ENCODE peak calls at places on chromosomes 11 and 22, in nine cellular contexts. N is ovary; J is CD4-positive, alpha-beta T cell; B is CD8-positive, alpha-beta T cell; E is A549; I is right lobe of liver; H is HCT116; Q is mucosa of descending colon; A is GM23248. R is an unnamed sample.

GRCh38 chr11:64885367-64886286 is 7.2 kb upstream of the EHD1 start:
- DNase-seq in J (no peak), A (peak; percentile 65), H (no peak), E (no peak), I (no peak), N (no peak), Q (no peak), B (peak; percentile 55), R (no peak)

GRCh38 chr11:75319035-75319877 is 32.2 kb downstream of the ARRB1 start:
- DNase-seq in E (no peak), A (peak; percentile 41), B (no peak), Q (peak; percentile 70), H (no peak), N (no peak), I (no peak), J (no peak), R (no peak)

GRCh38 chr11:35525501-35526175 is at the start of gene PAMR1:
- DNase-seq in H (no peak), B (no peak), A (peak; percentile 90), E (no peak), I (peak; percentile 44), N (no peak), Q (peak; percentile 39), J (no peak), R (no peak)

GRCh38 chr11:61303725-61304124 is 8.6 kb upstream of the VWCE start:
- DNase-seq in A (no peak), J (no peak), H (no peak), B (no peak), Q (no peak), E (no peak), N (no peak), I (no peak), R (no peak)

GRCh38 chr11:36394926-36395325 is 98.8 kb downstream of the PRR5L start:
- DNase-seq in N (no peak), B (no peak), J (no peak), Q (no peak), I (no peak), E (no peak), H (no peak), A (no peak), R (no peak)

GRCh38 chr11:131656179-131656838 is 285.9 kb downstream of the NTM start:
- DNase-seq in E (no peak), J (no peak), Q (no peak), B (no peak), A (no peak), H (no peak), N (no peak), I (no peak), R (no peak)

GRCh38 chr11:20093775-20094174 is 66.5 kb downstream of the DBX1 start:
- DNase-seq in J (no peak), H (no peak), N (no peak), B (no peak), Q (no peak), I (no peak), A (peak; percentile 29), E (no peak), R (no peak)

GRCh38 chr11:131614514-131615085 is 244.2 kb downstream of the NTM start:
- DNase-seq in E (no peak), H (no peak), N (no peak), I (no peak), Q (no peak), J (no peak), B (no peak), A (no peak), R (no peak)

GRCh38 chr11:20131744-20132666 is 28.3 kb downstream of the DBX1 start:
- DNase-seq in H (no peak), E (peak; percentile 74), A (peak; percentile 76), B (peak; percentile 19), I (peak; percentile 54), N (peak; percentile 77), J (peak; percentile 10), Q (peak; percentile 76), R (peak; percentile 32)

GRCh38 chr11:37597776-37598175 is 999.7 kb upstream of the RAG2 start:
- DNase-seq in E (no peak), B (no peak), J (no peak), I (no peak), Q (no peak), A (no peak), N (no peak), H (no peak), R (no peak)

GRCh38 chr11:29249713-29250112 is 767.1 kb downstream of the KCNA4 start:
- DNase-seq in A (no peak), B (no peak), J (no peak), N (no peak), E (no peak), I (no peak), H (no peak), Q (no peak), R (no peak)

GRCh38 chr11:121359587-121359986 is 67.0 kb downstream of the SC5D start:
- DNase-seq in A (no peak), B (no peak), I (no peak), E (no peak), N (no peak), Q (no peak), J (no peak), H (no peak), R (no peak)

GRCh38 chr22:39545310-39546063 is 12.9 kb upstream of the RPS19BP1 start:
- DNase-seq in J (peak; percentile 62), N (peak; percentile 66), Q (peak; percentile 68), H (no peak), E (no peak), I (no peak), B (peak; percentile 71), A (peak; percentile 46), R (peak; percentile 55)

GRCh38 chr11:95794086-95794485 is 3.8 kb downstream of the CEP57 start:
- DNase-seq in Q (no peak), A (peak; percentile 33), J (no peak), I (no peak), N (no peak), B (no peak), H (no peak), E (no peak), R (no peak)

GRCh38 chr22:48920776-48921241 is 906.9 kb downstream of the BRD1 start:
- DNase-seq in N (no peak), I (no peak), A (no peak), Q (no peak), H (no peak), E (no peak), J (no peak), B (no peak), R (no peak)

GRCh38 chr22:48921411-48921903 is 906.2 kb downstream of the BRD1 start:
- DNase-seq in H (no peak), J (no peak), E (no peak), N (no peak), Q (no peak), B (no peak), I (no peak), A (no peak), R (no peak)

GRCh38 chr22:48919187-48919590 is 908.5 kb downstream of the BRD1 start:
- DNase-seq in I (no peak), A (no peak), J (no peak), B (no peak), E (no peak), N (no peak), H (no peak), Q (no peak), R (no peak)

GRCh38 chr22:48919851-48920589 is 907.7 kb downstream of the BRD1 start:
- DNase-seq in A (no peak), N (no peak), I (no peak), Q (no peak), H (no peak), E (no peak), J (no peak), B (no peak), R (no peak)

GRCh38 chr22:48918585-48919186 is 909.0 kb downstream of the BRD1 start:
- DNase-seq in E (no peak), A (no peak), H (no peak), I (no peak), Q (no peak), J (no peak), N (no peak), B (no peak), R (no peak)
- H3K9me3 ChIP-seq in E (no peaks in the 10 kb centered on the region), A (no peaks in the 10 kb centered on the region), H (no peaks in the 10 kb centered on the region), I (no peaks in the 10 kb centered on the region), Q (no peaks in the 10 kb centered on the region), J (no peaks in the 10 kb centered on the region), N (no peaks in the 10 kb centered on the region), B (no peaks in the 10 kb centered on the region), R (peaks cover 3% of the 10 kb centered on the region)

GRCh38 chr11:134584706-134585445 is 172.8 kb upstream of the B3GAT1 start:
- DNase-seq in J (no peak), E (no peak), Q (peak; percentile 37), A (no peak), B (no peak), H (no peak), I (no peak), N (no peak), R (no peak)
- H3K9me3 ChIP-seq in J (no peaks in the 10 kb centered on the region), E (no peaks in the 10 kb centered on the region), Q (no peaks in the 10 kb centered on the region), A (no peaks in the 10 kb centered on the region), B (no peaks in the 10 kb centered on the region), H (no peaks in the 10 kb centered on the region), I (no peaks in the 10 kb centered on the region), N (no peaks in the 10 kb centered on the region), R (no peaks in the 10 kb centered on the region)

GRCh38 chr22:23232094-23232905 is 52.0 kb downstream of the BCR start:
- DNase-seq in J (no peak), H (no peak), N (peak; percentile 6), B (no peak), A (no peak), E (no peak), I (no peak), Q (no peak), R (no peak)
- H3K9me3 ChIP-seq in J (peaks cover 17% of the 10 kb centered on the region), H (no peaks in the 10 kb centered on the region), N (no peaks in the 10 kb centered on the region), B (peaks cover 10% of the 10 kb centered on the region), A (no peaks in the 10 kb centered on the region), E (no peaks in the 10 kb centered on the region), I (no peaks in the 10 kb centered on the region), Q (peaks cover 12% of the 10 kb centered on the region), R (no peaks in the 10 kb centered on the region)

DNA sequence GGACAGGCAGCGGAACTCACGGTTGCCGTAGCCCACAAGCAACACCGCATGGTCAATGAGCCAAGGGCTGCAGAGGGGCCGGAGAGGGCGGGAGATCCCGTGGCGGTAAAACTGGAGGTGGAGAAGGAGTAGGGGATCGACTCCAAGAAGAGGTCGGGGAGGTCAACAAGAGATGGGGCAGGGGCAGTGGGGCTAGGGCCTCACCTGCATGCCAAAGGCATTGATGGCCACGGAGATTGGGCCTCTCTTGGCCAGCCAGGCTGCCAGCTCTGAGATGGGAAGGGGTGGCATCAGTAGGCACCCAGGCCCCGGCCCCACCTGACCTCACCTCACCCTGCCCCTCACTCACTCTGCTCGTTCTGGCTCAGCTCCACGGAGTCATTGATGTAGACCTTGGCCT is 3.9 kb downstream of the CTSF start:
- DNase-seq in Q (no peak), A (no peak), H (no peak), E (no peak), B (no peak), I (no peak), J (no peak), N (no peak), R (no peak)
- H3K9me3 ChIP-seq in Q (no peaks in the 10 kb centered on the region), A (no peaks in the 10 kb centered on the region), H (no peaks in the 10 kb centered on the region), E (no peaks in the 10 kb centered on the region), B (no peaks in the 10 kb centered on the region), I (no peaks in the 10 kb centered on the region), J (no peaks in the 10 kb centered on the region), N (no peaks in the 10 kb centered on the region), R (no peaks in the 10 kb centered on the region)

R was measured in T-helper 17 cell.